ENCODE peak calls at places on chromosomes 1 and 21, in four cellular contexts. E is GM12878, G is SK-N-SH, D is HepG2. V is an unnamed sample.

GRCh38 chr1:5287178-5288155 is 633.1 kb downstream of the AJAP1 start:
- DNase-seq in E (no peak), G (peak; percentile 70), D (no peak), V (no peak)

GRCh38 chr1:201711811-201712210 is 117.1 kb upstream of the IPO9 start:
- DNase-seq in E (no peak), G (no peak), D (no peak), V (no peak)

GRCh38 chr1:96075704-96076455 is 645.7 kb upstream of the PTBP2 start:
- DNase-seq in E (no peak), G (no peak), D (no peak), V (no peak)

GRCh38 chr1:66998972-66999371 is 55.0 kb downstream of the SLC35D1 start:
- DNase-seq in E (no peak), G (no peak), D (no peak), V (no peak)

GRCh38 chr21:38917045-38917774 is 111.5 kb downstream of the ETS2 start:
- DNase-seq in E (no peak), G (no peak), D (peak; percentile 94), V (no peak)

GRCh38 chr1:53121319-53122172 is 20.9 kb downstream of the SLC1A7 start:
- DNase-seq in E (no peak), G (peak; percentile 62), D (peak; percentile 83), V (no peak)

GRCh38 chr1:112358798-112359408 is 37.1 kb upstream of the CTTNBP2NL start:
- DNase-seq in E (no peak), G (peak; percentile 56), D (peak; percentile 30), V (peak; percentile 41)

GRCh38 chr1:204151562-204152309 is at the start of gene ETNK2:
- DNase-seq in E (no peak), G (peak; percentile 98), D (no peak), V (no peak)

GRCh38 chr1:91024501-91025119 is 2.8 kb upstream of the ZNF644 start:
- DNase-seq in E (no peak), G (no peak), D (no peak), V (no peak)

GRCh38 chr1:237932806-237933205 is 42.1 kb upstream of the ZP4 start:
- DNase-seq in E (no peak), G (no peak), D (no peak), V (no peak)

GRCh38 chr1:162023547-162024501 is at the start of gene OLFML2B:
- DNase-seq in E (no peak), G (peak; percentile 88), D (peak; percentile 58), V (peak; percentile 88)

GRCh38 chr1:4946343-4946742 is 291.9 kb downstream of the AJAP1 start:
- DNase-seq in E (no peak), G (no peak), D (no peak), V (no peak)

GRCh38 chr1:43582162-43582566 is 51.5 kb downstream of the PTPRF start:
- DNase-seq in E (peak; percentile 54), G (no peak), D (peak; percentile 64), V (no peak)

GRCh38 chr1:211920141-211920572 is 89.6 kb upstream of the LPGAT1 start:
- DNase-seq in E (no peak), G (no peak), D (no peak), V (no peak)

GRCh38 chr1:118649406-118649805 is 338.7 kb downstream of the TBX15 start:
- DNase-seq in E (no peak), G (no peak), D (no peak), V (no peak)

GRCh38 chr1:233143266-233143665 is 152.3 kb downstream of the PCNX2 start:
- DNase-seq in E (no peak), G (no peak), D (no peak), V (peak; percentile 15)

GRCh38 chr1:89908993-89909436 is 85.9 kb upstream of the ZNF326 start:
- DNase-seq in E (no peak), G (peak; percentile 81), D (no peak), V (no peak)

GRCh38 chr1:183180213-183180612 is 5.9 kb upstream of the LAMC2 start:
- DNase-seq in E (peak; percentile 36), G (peak; percentile 54), D (no peak), V (no peak)

GRCh38 chr1:193471981-193472380 is 285.6 kb upstream of the B3GALT2 start:
- DNase-seq in E (no peak), G (no peak), D (no peak), V (no peak)

GRCh38 chr1:33516891-33517550 is 44.6 kb downstream of the ZSCAN20 start:
- DNase-seq in E (no peak), G (peak; percentile 51), D (no peak), V (no peak)

GRCh38 chr1:165287329-165287728 is 69.2 kb downstream of the LMX1A start:
- DNase-seq in E (no peak), G (no peak), D (no peak), V (no peak)

GRCh38 chr21:25938673-25939395 is 204.1 kb downstream of the GABPA start:
- DNase-seq in E (no peak), G (no peak), D (no peak), V (no peak)

GRCh38 chr1:90919190-90919719 is 102.6 kb downstream of the ZNF644 start:
- DNase-seq in E (peak; percentile 8), G (no peak), D (peak; percentile 51), V (no peak)

GRCh38 chr21:27429612-27430361 is 462.9 kb upstream of the ADAMTS5 start:
- DNase-seq in E (no peak), G (no peak), D (no peak), V (no peak)

GRCh38 chr1:151875419-151876097 is 22.0 kb upstream of the THEM5 start:
- DNase-seq in E (no peak), G (no peak), D (no peak), V (no peak)

GRCh38 chr1:240149488-240150094 is 57.9 kb downstream of the FMN2 start:
- DNase-seq in E (no peak), G (peak; percentile 39), D (peak; percentile 17), V (no peak)

GRCh38 chr1:53558916-53559315 is 99.7 kb downstream of the DMRTB1 start:
- DNase-seq in E (no peak), G (peak; percentile 23), D (no peak), V (no peak)

GRCh38 chr1:180923887-180924286 is 11.2 kb downstream of the KIAA1614 start:
- DNase-seq in E (no peak), G (no peak), D (no peak), V (no peak)

GRCh38 chr1:91176250-91176649 is 154.4 kb upstream of the ZNF644 start:
- DNase-seq in E (no peak), G (no peak), D (no peak), V (no peak)

GRCh38 chr1:237390798-237391197 is 348.8 kb downstream of the RYR2 start:
- DNase-seq in E (no peak), G (no peak), D (no peak), V (no peak)

DNA sequence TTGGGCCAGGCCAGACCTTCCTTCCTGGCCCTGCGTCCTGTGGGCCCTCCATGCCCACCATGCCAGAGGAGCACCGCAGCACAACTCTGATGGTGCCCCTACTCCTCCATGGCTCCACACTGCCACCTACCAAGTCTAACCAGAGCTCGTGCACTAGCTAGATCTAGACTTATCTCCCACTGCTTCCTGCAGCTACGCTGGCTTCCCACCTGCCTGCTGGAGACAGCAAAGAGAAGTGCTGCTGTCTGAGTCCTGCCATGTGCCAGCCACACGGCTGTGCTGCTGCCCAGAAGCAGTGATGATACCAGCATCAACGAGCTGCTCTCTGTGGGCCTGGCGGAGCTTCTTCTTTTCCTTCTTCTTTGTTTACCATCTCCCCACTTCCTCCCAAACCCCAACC is 4.5 kb downstream of the GUCA2B start:
- DNase-seq in E (no peak), G (no peak), D (peak; percentile 19), V (no peak)
- TF ChIP-seq TCF12 in E (no peak), G (no peak), D (no peak), V (no peak)

DNA sequence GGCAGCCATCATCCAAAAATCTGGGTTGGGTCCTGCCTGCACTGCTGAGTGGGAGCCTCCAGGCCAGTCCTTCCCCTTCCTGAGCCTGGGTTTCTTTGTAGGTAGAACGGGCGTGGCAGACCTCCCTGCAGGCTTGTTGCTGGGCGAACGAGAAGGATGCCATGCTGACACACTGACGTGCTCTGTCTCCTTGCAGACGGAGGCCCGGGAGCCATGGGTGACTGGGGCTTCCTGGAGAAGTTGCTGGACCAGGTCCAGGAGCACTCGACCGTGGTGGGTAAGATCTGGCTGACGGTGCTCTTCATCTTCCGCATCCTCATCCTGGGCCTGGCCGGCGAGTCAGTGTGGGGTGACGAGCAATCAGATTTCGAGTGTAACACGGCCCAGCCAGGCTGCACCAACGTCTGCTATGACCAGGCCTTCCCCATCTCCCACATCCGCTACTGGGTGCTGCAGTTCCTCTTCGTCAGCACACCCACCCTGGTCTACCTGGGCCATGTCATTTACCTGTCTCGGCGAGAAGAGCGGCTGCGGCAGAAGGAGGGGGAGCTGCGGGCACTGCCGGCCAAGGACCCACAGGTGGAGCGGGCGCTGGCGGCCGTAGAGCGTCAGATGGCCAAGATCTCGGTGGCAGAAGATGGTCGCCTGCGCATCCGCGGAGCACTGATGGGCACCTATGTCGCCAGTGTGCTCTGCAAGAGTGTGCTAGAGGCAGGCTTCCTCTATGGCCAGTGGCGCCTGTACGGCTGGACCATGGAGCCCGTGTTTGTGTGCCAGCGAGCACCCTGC is 1.4 kb downstream of the GJA4 start:
- DNase-seq in E (no peak), G (no peak), D (no peak), V (no peak)
- TF ChIP-seq TCF12 in E (no peak), G (no peak), D (no peak), V (no peak)

DNA sequence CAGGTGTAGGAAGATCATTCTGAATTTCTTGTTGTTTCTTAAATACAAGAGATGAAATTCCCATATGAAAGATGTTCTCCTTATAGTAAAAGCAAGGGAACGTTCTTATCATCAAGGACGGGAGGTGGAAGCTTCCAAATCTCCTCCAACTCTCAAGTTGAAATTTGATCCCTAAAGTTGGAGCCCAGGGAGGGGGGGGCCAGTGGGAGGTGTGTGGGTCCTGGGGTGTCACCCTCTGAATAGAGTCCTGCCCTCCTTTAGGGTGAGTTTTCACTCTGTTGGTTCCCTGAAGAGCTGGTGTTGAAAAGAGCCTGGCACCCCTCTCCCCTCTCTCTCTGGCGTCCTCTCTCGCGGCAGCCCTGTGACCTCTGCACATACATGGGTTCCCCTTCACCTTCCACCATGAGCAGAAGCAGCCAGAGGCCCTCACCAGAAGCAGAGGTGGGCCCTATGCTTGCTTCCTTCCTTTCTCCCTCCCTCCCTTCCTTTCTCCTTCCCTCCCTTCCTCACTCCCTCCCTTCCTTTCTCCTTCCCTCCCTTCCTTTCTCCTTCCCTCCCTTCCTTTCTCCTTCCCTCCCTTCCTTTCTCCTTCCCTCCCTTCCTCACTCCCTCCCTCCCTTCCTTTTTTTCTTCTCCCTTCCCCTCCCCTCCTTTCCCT is 10.0 kb upstream of the TRIM17 start:
- DNase-seq in E (no peak), G (no peak), D (no peak), V (no peak)
- TF ChIP-seq TCF12 in E (no peak), G (no peak), D (no peak), V (no peak)

GRCh38 chr1:3065797-3066196 is 3.2 kb upstream of the PRDM16 start:
- DNase-seq in E (no peak), G (no peak), D (no peak), V (no peak)

GRCh38 chr1:3066826-3067225 is 2.2 kb upstream of the PRDM16 start:
- DNase-seq in E (no peak), G (peak; percentile 16), D (no peak), V (peak; percentile 49)

GRCh38 chr1:3065396-3065795 is 3.6 kb upstream of the PRDM16 start:
- DNase-seq in E (no peak), G (no peak), D (no peak), V (no peak)

GRCh38 chr1:3067301-3067670 is 1.7 kb upstream of the PRDM16 start:
- DNase-seq in E (no peak), G (no peak), D (no peak), V (no peak)

DNA sequence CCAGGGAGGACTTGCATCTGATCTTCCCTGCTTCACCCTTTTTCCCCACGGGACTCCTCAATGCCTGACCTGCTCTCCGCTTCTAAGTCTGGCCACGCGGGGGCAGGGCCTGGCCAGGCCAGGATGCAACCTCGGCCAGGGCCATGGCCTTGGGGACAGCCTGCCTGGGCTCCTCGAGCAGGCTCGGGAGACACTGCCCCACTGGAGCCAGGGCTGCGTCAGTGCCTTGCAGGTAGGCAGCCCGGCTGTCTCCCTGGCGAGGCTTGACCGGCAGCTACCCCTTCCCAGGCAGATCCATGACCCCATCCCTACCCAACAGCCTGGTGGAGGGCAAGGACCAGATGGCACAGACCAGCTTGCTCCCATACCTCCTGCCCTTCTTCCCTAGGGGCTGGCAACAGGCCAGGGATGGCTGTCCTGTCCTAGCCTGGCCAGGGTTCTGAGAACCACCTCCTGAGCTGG is 2.7 kb upstream of the PRDM16 start:
- DNase-seq in E (no peak), G (peak; percentile 71), D (peak; percentile 59), V (peak; percentile 56)
- TF ChIP-seq TCF12 in E (no peak), G (no peak), D (no peak), V (no peak)

V was measured in H1.